ENCODE peak calls at places on chromosomes 5 and 9, in eight cellular contexts. One of them, this sample, is unnamed.
A peak's percentile ranks its signal among the peaks of the same experiment; 100 is the strongest.

GRCh38 chr9:115671911-115672310 is 481.7 kb upstream of the PAPPA start:
- DNase-seq in globus pallidus: no peak
- DNase-seq in NCI-H1092 treated with DMSO at 0.1 percent for 48 hours: no peak
- DNase-seq in IMR-90: no peak
- DNase-seq in hepatic stellate cell: no peak
- DNase-seq in neuronal stem cell: no peak
- DNase-seq in nephron progenitor cell: no peak
- DNase-seq in ACHN: no peak
- DNase-seq in this sample: peak; percentile 18

GRCh38 chr9:70256123-70256551 is 2.6 kb upstream of the SMC5 start:
- DNase-seq in hepatic stellate cell: peak; percentile 32
- DNase-seq in nephron progenitor cell: no peak
- DNase-seq in globus pallidus: no peak
- DNase-seq in ACHN: no peak
- DNase-seq in IMR-90: peak; percentile 89
- DNase-seq in neuronal stem cell: no peak
- DNase-seq in NCI-H1092 treated with DMSO at 0.1 percent for 48 hours: no peak
- DNase-seq in this sample: peak; percentile 48

GRCh38 chr9:18526686-18527085 is 52.7 kb downstream of the ADAMTSL1 start:
- DNase-seq in globus pallidus: no peak
- DNase-seq in neuronal stem cell: no peak
- DNase-seq in ACHN: no peak
- DNase-seq in hepatic stellate cell: no peak
- DNase-seq in IMR-90: no peak
- DNase-seq in NCI-H1092 treated with DMSO at 0.1 percent for 48 hours: no peak
- DNase-seq in nephron progenitor cell: no peak
- DNase-seq in this sample: no peak

GRCh38 chr5:173158366-173158765 is 14.0 kb downstream of the BNIP1 start:
- DNase-seq in IMR-90: no peak
- DNase-seq in NCI-H1092 treated with DMSO at 0.1 percent for 48 hours: no peak
- DNase-seq in ACHN: no peak
- DNase-seq in globus pallidus: no peak
- DNase-seq in nephron progenitor cell: no peak
- DNase-seq in neuronal stem cell: no peak
- DNase-seq in hepatic stellate cell: no peak
- DNase-seq in this sample: no peak

GRCh38 chr9:69171517-69171916 is 2.6 kb upstream of the TJP2 start:
- DNase-seq in nephron progenitor cell: no peak
- DNase-seq in globus pallidus: no peak
- DNase-seq in IMR-90: no peak
- DNase-seq in neuronal stem cell: no peak
- DNase-seq in NCI-H1092 treated with DMSO at 0.1 percent for 48 hours: no peak
- DNase-seq in ACHN: no peak
- DNase-seq in hepatic stellate cell: no peak
- DNase-seq in this sample: no peak

GRCh38 chr9:120927125-120928014 is 774 bp upstream of the TRAF1 start:
- DNase-seq in ACHN: no peak
- DNase-seq in globus pallidus: no peak
- DNase-seq in IMR-90: no peak
- DNase-seq in NCI-H1092 treated with DMSO at 0.1 percent for 48 hours: no peak
- DNase-seq in hepatic stellate cell: no peak
- DNase-seq in neuronal stem cell: no peak
- DNase-seq in nephron progenitor cell: no peak
- DNase-seq in this sample: no peak

GRCh38 chr9:134027561-134027960 is 2.3 kb downstream of the BRD3OS start:
- DNase-seq in nephron progenitor cell: no peak
- DNase-seq in globus pallidus: no peak
- DNase-seq in IMR-90: no peak
- DNase-seq in NCI-H1092 treated with DMSO at 0.1 percent for 48 hours: no peak
- DNase-seq in hepatic stellate cell: no peak
- DNase-seq in neuronal stem cell: no peak
- DNase-seq in ACHN: no peak
- DNase-seq in this sample: no peak

GRCh38 chr5:33565304-33565703 is 124.5 kb downstream of the TARS1 start:
- DNase-seq in hepatic stellate cell: no peak
- DNase-seq in globus pallidus: peak; percentile 21
- DNase-seq in neuronal stem cell: no peak
- DNase-seq in nephron progenitor cell: no peak
- DNase-seq in IMR-90: no peak
- DNase-seq in NCI-H1092 treated with DMSO at 0.1 percent for 48 hours: no peak
- DNase-seq in ACHN: no peak
- DNase-seq in this sample: no peak

GRCh38 chr9:93346240-93347112 is 105.0 kb upstream of the FAM120A start:
- DNase-seq in globus pallidus: no peak
- DNase-seq in IMR-90: no peak
- DNase-seq in hepatic stellate cell: no peak
- DNase-seq in nephron progenitor cell: peak; percentile 69
- DNase-seq in neuronal stem cell: peak; percentile 36
- DNase-seq in NCI-H1092 treated with DMSO at 0.1 percent for 48 hours: peak; percentile 44
- DNase-seq in ACHN: no peak
- DNase-seq in this sample: no peak

GRCh38 chr9:75210215-75210614 is 121.9 kb downstream of the OSTF1 start:
- DNase-seq in nephron progenitor cell: no peak
- DNase-seq in ACHN: no peak
- DNase-seq in IMR-90: no peak
- DNase-seq in hepatic stellate cell: no peak
- DNase-seq in globus pallidus: no peak
- DNase-seq in NCI-H1092 treated with DMSO at 0.1 percent for 48 hours: no peak
- DNase-seq in neuronal stem cell: no peak
- DNase-seq in this sample: no peak